ENCODE peak calls at places on chromosome 4, in nine cellular contexts. N is Caco-2, G is left lung, F is choroid plexus epithelial cell, P is uterus, W is mammary epithelial cell, V is upper lobe of right lung, E is AG10803, Q is lung. B is an unnamed sample.

GRCh38 chr4:151418385-151418784 is 9.4 kb downstream of the FHIP1A start:
- DNase-seq in N (peak), G (no peak), F (peak), P (no peak), W (peak), V (no peak), E (peak), Q (no peak), B (peak)

GRCh38 chr4:150769845-150770244 is 187.9 kb downstream of the MAB21L2 start:
- DNase-seq in N (no peak), G (no peak), F (no peak), P (no peak), W (peak), V (no peak), E (no peak), Q (no peak), B (no peak)

GRCh38 chr4:96317924-96318323 is 478.0 kb downstream of the PDHA2 start:
- DNase-seq in N (no peak), G (no peak), F (no peak), P (no peak), W (no peak), V (no peak), E (no peak), Q (no peak), B (peak)

GRCh38 chr4:24212642-24213041 is 322.8 kb upstream of the PPARGC1A start:
- DNase-seq in N (no peak), G (no peak), F (no peak), P (no peak), W (no peak), V (no peak), E (no peak), Q (no peak), B (no peak)

GRCh38 chr4:117560329-117560728 is 474.0 kb upstream of the NDST3 start:
- DNase-seq in N (no peak), G (no peak), F (peak), P (no peak), W (peak), V (no peak), E (no peak), Q (no peak), B (peak)

GRCh38 chr4:6282247-6282646 is 12.6 kb downstream of the WFS1 start:
- DNase-seq in N (no peak), G (no peak), F (peak), P (no peak), W (no peak), V (no peak), E (peak), Q (peak), B (peak)

GRCh38 chr4:78079701-78080430 is 22.7 kb downstream of the FRAS1 start:
- DNase-seq in N (no peak), G (no peak), F (no peak), P (no peak), W (no peak), V (no peak), E (no peak), Q (no peak), B (no peak)

GRCh38 chr4:78870056-78870455 is 69.2 kb downstream of the PAQR3 start:
- DNase-seq in N (no peak), G (no peak), F (no peak), P (no peak), W (peak), V (no peak), E (peak), Q (no peak), B (no peak)

GRCh38 chr4:125390126-125390525 is 75.4 kb downstream of the FAT4 start:
- DNase-seq in N (no peak), G (no peak), F (peak), P (no peak), W (peak), V (no peak), E (peak), Q (no peak), B (peak)

GRCh38 chr4:1026115-1026514 is 14.7 kb downstream of the FGFRL1 start:
- DNase-seq in N (no peak), G (no peak), F (peak), P (no peak), W (peak), V (no peak), E (no peak), Q (no peak), B (no peak)

GRCh38 chr4:21811576-21811975 is 137.0 kb downstream of the KCNIP4 start:
- DNase-seq in N (no peak), G (no peak), F (peak), P (no peak), W (no peak), V (no peak), E (peak), Q (no peak), B (peak)

GRCh38 chr4:173252024-173252935 is 81.9 kb downstream of the HMGB2 start:
- DNase-seq in N (peak), G (peak), F (peak), P (peak), W (peak), V (no peak), E (peak), Q (peak), B (peak)

GRCh38 chr4:139767168-139767567 is 101.5 kb downstream of the MGST2 start:
- DNase-seq in N (no peak), G (no peak), F (peak), P (no peak), W (no peak), V (no peak), E (peak), Q (no peak), B (no peak)

GRCh38 chr4:186701273-186701672 is 22.4 kb downstream of the FAT1 start:
- DNase-seq in N (no peak), G (no peak), F (peak), P (no peak), W (no peak), V (no peak), E (peak), Q (no peak), B (peak)

GRCh38 chr4:117700111-117700892 is 334.0 kb upstream of the NDST3 start:
- DNase-seq in N (no peak), G (no peak), F (no peak), P (no peak), W (peak), V (no peak), E (no peak), Q (no peak), B (no peak)

GRCh38 chr4:37719021-37719420 is 32.8 kb upstream of the RELL1 start:
- DNase-seq in N (no peak), G (no peak), F (no peak), P (no peak), W (peak), V (no peak), E (peak), Q (no peak), B (no peak)

GRCh38 chr4:141486375-141486997 is 149.9 kb upstream of the IL15 start:
- DNase-seq in N (no peak), G (no peak), F (peak), P (no peak), W (peak), V (no peak), E (peak), Q (no peak), B (peak)

GRCh38 chr4:190016369-190017289 is 10.4 kb downstream of the FRG2 start:
- DNase-seq in N (no peak), G (no peak), F (no peak), P (no peak), W (no peak), V (no peak), E (no peak), Q (no peak), B (no peak)

GRCh38 chr4:25092139-25092538 is 61.4 kb upstream of the LGI2 start:
- DNase-seq in N (no peak), G (no peak), F (no peak), P (no peak), W (no peak), V (no peak), E (no peak), Q (no peak), B (peak)

GRCh38 chr4:81421346-81422218 is 50.1 kb downstream of the RASGEF1B start:
- DNase-seq in N (no peak), G (peak), F (peak), P (no peak), W (peak), V (no peak), E (no peak), Q (peak), B (peak)

GRCh38 chr4:119872344-119873031 is 194.2 kb downstream of the MAD2L1 start:
- DNase-seq in N (no peak), G (no peak), F (no peak), P (no peak), W (no peak), V (no peak), E (no peak), Q (no peak), B (no peak)

DNA sequence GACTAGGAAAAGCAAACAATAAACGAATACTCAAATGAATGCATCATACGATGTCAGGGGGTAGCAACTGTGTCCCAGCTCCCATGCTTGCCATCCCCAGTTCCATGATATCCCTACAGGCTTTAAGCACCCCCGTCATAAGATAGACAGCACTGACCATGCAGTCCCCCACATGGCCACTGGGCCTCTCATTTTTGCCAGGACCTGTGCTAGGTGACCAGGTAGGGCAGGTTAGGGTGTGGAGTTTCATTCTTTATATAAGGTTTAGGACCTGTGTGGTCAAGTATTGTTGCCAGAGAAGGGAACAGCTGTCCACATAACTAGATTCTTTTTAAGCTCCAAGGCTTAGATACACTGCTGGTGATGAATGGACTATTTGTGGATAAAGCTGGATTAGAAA is 9.7 kb downstream of the PPEF2 start:
- DNase-seq in N (no peak), G (no peak), F (no peak), P (no peak), W (peak), V (no peak), E (no peak), Q (no peak), B (no peak)
- H3K4me3 ChIP-seq in N (no peak), G (no peak), F (no peak), P (no peak), W (no peak), V (no peak), E (no peak), Q (no peak), B (no peak)

GRCh38 chr4:45442466-45442865 is 681.4 kb downstream of the GABRG1 start:
- DNase-seq in N (no peak), G (no peak), F (peak), P (no peak), W (peak), V (no peak), E (no peak), Q (no peak), B (peak)
- TF ChIP-seq CTCF in N (peak), G (no peak), F (peak), P (no peak), W (peak), V (peak), E (no peak), Q (no peak), B (peak)

GRCh38 chr4:75726577-75726976 is 2.2 kb downstream of the USO1 start:
- DNase-seq in N (no peak), G (no peak), F (no peak), P (no peak), W (no peak), V (no peak), E (peak), Q (no peak), B (peak)
- H3K4me3 ChIP-seq in N (no peak), G (no peak), F (peak), P (no peak), W (peak), V (peak), E (peak), Q (no peak), B (no peak)

GRCh38 chr4:27043200-27043599 is 182.6 kb downstream of the STIM2 start:
- DNase-seq in N (no peak), G (no peak), F (no peak), P (no peak), W (no peak), V (no peak), E (no peak), Q (no peak), B (no peak)

GRCh38 chr4:27049101-27049829 is 188.6 kb downstream of the STIM2 start:
- DNase-seq in N (no peak), G (no peak), F (no peak), P (no peak), W (no peak), V (no peak), E (no peak), Q (no peak), B (no peak)

GRCh38 chr4:27050731-27051130 is 190.1 kb downstream of the STIM2 start:
- DNase-seq in N (no peak), G (no peak), F (no peak), P (no peak), W (no peak), V (no peak), E (no peak), Q (no peak), B (no peak)

GRCh38 chr4:27046851-27047250 is 186.2 kb downstream of the STIM2 start:
- DNase-seq in N (no peak), G (no peak), F (no peak), P (no peak), W (no peak), V (no peak), E (no peak), Q (no peak), B (no peak)

DNA sequence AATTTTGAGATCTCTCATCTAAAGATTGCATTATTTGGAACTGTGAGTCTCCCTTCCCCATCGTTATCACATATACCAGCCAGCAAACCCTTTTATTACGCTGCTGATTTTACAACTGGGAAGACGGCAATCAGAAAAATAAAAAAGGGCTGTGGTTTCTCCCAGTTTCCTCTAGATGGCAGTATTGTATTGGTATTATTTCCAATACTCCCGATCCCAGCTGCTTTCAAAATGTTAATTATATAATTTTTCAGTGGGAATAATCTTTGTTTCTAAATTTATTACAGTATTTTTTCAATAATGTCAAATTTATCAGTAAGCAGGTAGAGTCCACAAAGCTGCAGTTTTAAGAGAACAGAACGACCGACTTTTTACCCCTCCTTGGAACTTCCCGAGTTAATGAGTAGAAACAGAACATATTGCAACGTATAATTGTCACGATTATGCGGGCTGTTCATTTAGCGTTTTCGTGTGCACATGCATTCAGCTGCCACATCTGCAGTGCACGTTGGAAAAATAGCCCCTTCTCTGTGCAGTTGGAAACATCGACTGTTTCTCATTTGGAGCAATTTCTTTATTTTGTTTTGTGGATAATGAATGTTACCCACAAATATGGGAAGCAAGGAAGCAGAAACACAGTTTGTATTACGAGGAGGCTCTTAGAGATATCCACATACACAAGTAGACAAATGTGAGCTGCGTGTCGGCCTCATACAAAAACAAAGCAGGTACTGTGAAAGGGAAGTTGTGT is 187.9 kb downstream of the STIM2 start:
- DNase-seq in N (no peak), G (no peak), F (peak), P (no peak), W (peak), V (no peak), E (peak), Q (no peak), B (peak)
- TF ChIP-seq CTCF in N (peak), G (peak), F (peak), P (peak), W (peak), V (peak), E (peak), Q (peak), B (peak)

GRCh38 chr4:108360857-108361820 is 192.4 kb upstream of the LEF1 start:
- DNase-seq in N (peak), G (no peak), F (peak), P (no peak), W (peak), V (no peak), E (peak), Q (no peak), B (no peak)
- H3K4me3 ChIP-seq in N (no peak), G (no peak), F (no peak), P (no peak), W (no peak), V (no peak), E (no peak), Q (no peak), B (no peak)

GRCh38 chr4:123398151-123398802 is 1.7 kb downstream of the SPRY1 start:
- DNase-seq in N (peak), G (peak), F (peak), P (peak), W (peak), V (peak), E (peak), Q (peak), B (peak)
- TF ChIP-seq CTCF in N (peak), G (peak), F (peak), P (peak), W (peak), V (peak), E (peak), Q (no peak), B (peak)

GRCh38 chr4:40991908-40992307 is 222.4 kb downstream of the APBB2 start:
- DNase-seq in N (no peak), G (no peak), F (peak), P (no peak), W (no peak), V (no peak), E (no peak), Q (no peak), B (no peak)

GRCh38 chr4:40987151-40987550 is 227.2 kb downstream of the APBB2 start:
- DNase-seq in N (no peak), G (no peak), F (no peak), P (no peak), W (no peak), V (no peak), E (peak), Q (no peak), B (peak)

GRCh38 chr4:40992472-40993298 is 221.7 kb downstream of the APBB2 start:
- DNase-seq in N (no peak), G (no peak), F (peak), P (no peak), W (peak), V (no peak), E (peak), Q (no peak), B (peak)

GRCh38 chr4:40990899-40991265 is 223.5 kb downstream of the APBB2 start:
- DNase-seq in N (no peak), G (no peak), F (no peak), P (no peak), W (no peak), V (no peak), E (peak), Q (no peak), B (no peak)

GRCh38 chr4:40990202-40990898 is 224.0 kb downstream of the APBB2 start:
- DNase-seq in N (no peak), G (no peak), F (peak), P (no peak), W (peak), V (no peak), E (peak), Q (no peak), B (peak)
- H3K4me3 ChIP-seq in N (no peak), G (no peak), F (no peak), P (no peak), W (no peak), V (no peak), E (peak), Q (no peak), B (no peak)

GRCh38 chr4:8110071-8110986 is 48.3 kb downstream of the ABLIM2 start:
- DNase-seq in N (no peak), G (no peak), F (peak), P (no peak), W (peak), V (no peak), E (no peak), Q (no peak), B (peak)
- TF ChIP-seq CTCF in N (no peak), G (no peak), F (peak), P (no peak), W (no peak), V (peak), E (no peak), Q (no peak), B (peak)

GRCh38 chr4:164177753-164178152 is 576.2 kb upstream of the SMIM31 start:
- DNase-seq in N (no peak), G (no peak), F (no peak), P (no peak), W (no peak), V (no peak), E (no peak), Q (no peak), B (no peak)

GRCh38 chr4:164177186-164177585 is 576.7 kb upstream of the SMIM31 start:
- DNase-seq in N (no peak), G (no peak), F (no peak), P (no peak), W (no peak), V (no peak), E (no peak), Q (no peak), B (no peak)
- H3K4me3 ChIP-seq in N (no peak), G (no peak), F (no peak), P (no peak), W (no peak), V (no peak), E (no peak), Q (no peak), B (no peak)